ENCODE peak calls at places on chromosomes 7 and 10, in six cellular contexts. One of them, this sample, is unnamed.

GRCh38 chr10:96720422-96721206 is at the start of gene PIK3AP1:
- DNase-seq in neuronal stem cell: peak
- DNase-seq in aorta: peak
- DNase-seq in epithelial cell of esophagus: no peak
- DNase-seq in transverse colon: peak
- DNase-seq in OCI-LY7: peak
- DNase-seq in this sample: no peak

GRCh38 chr7:75738604-75738974 is at the start of gene HIP1:
- DNase-seq in transverse colon: no peak
- DNase-seq in aorta: no peak
- DNase-seq in OCI-LY7: no peak
- DNase-seq in neuronal stem cell: no peak
- DNase-seq in epithelial cell of esophagus: no peak
- DNase-seq in this sample: no peak

GRCh38 chr7:9854605-9855004 is 1119.1 kb upstream of the PHF14 start:
- DNase-seq in neuronal stem cell: no peak
- DNase-seq in OCI-LY7: no peak
- DNase-seq in transverse colon: no peak
- DNase-seq in aorta: no peak
- DNase-seq in epithelial cell of esophagus: no peak
- DNase-seq in this sample: no peak

GRCh38 chr10:89621438-89621837 is 23.6 kb downstream of the PANK1 start:
- DNase-seq in transverse colon: no peak
- DNase-seq in OCI-LY7: no peak
- DNase-seq in epithelial cell of esophagus: no peak
- DNase-seq in neuronal stem cell: no peak
- DNase-seq in aorta: no peak
- DNase-seq in this sample: no peak

GRCh38 chr7:94183289-94183749 is 179.2 kb upstream of the BET1 start:
- DNase-seq in aorta: peak
- DNase-seq in OCI-LY7: no peak
- DNase-seq in epithelial cell of esophagus: peak
- DNase-seq in transverse colon: no peak
- DNase-seq in neuronal stem cell: peak
- DNase-seq in this sample: peak

GRCh38 chr10:14397069-14397468 is 66.3 kb upstream of the FRMD4A start:
- DNase-seq in aorta: peak
- DNase-seq in OCI-LY7: no peak
- DNase-seq in epithelial cell of esophagus: peak
- DNase-seq in neuronal stem cell: no peak
- DNase-seq in transverse colon: no peak
- DNase-seq in this sample: peak

GRCh38 chr10:79066460-79067240 is 2.1 kb upstream of the ZMIZ1 start:
- DNase-seq in transverse colon: no peak
- DNase-seq in OCI-LY7: no peak
- DNase-seq in neuronal stem cell: no peak
- DNase-seq in epithelial cell of esophagus: peak
- DNase-seq in aorta: no peak
- DNase-seq in this sample: no peak

GRCh38 chr10:89310092-89310886 is 8.4 kb downstream of the IFIT2 start:
- DNase-seq in epithelial cell of esophagus: no peak
- DNase-seq in transverse colon: no peak
- DNase-seq in OCI-LY7: no peak
- DNase-seq in aorta: no peak
- DNase-seq in neuronal stem cell: no peak
- DNase-seq in this sample: no peak

GRCh38 chr10:78815702-78816334 is 252.9 kb upstream of the ZMIZ1 start:
- DNase-seq in transverse colon: no peak
- DNase-seq in neuronal stem cell: no peak
- DNase-seq in aorta: no peak
- DNase-seq in epithelial cell of esophagus: no peak
- DNase-seq in OCI-LY7: no peak
- DNase-seq in this sample: no peak

GRCh38 chr10:95363303-95363912 is 72.6 kb upstream of the PDLIM1 start:
- DNase-seq in transverse colon: peak
- DNase-seq in aorta: no peak
- DNase-seq in neuronal stem cell: peak
- DNase-seq in epithelial cell of esophagus: peak
- DNase-seq in OCI-LY7: peak
- DNase-seq in this sample: peak

GRCh38 chr10:2925631-2926030 is 141.7 kb upstream of the PFKP start:
- DNase-seq in aorta: peak
- DNase-seq in OCI-LY7: no peak
- DNase-seq in epithelial cell of esophagus: peak
- DNase-seq in neuronal stem cell: no peak
- DNase-seq in transverse colon: peak
- DNase-seq in this sample: peak

GRCh38 chr7:111026301-111026700 is 64.6 kb upstream of the LRRN3 start:
- DNase-seq in aorta: no peak
- DNase-seq in transverse colon: no peak
- DNase-seq in epithelial cell of esophagus: no peak
- DNase-seq in OCI-LY7: no peak
- DNase-seq in neuronal stem cell: no peak
- DNase-seq in this sample: no peak

GRCh38 chr7:18873674-18874341 is 243.6 kb downstream of the TWIST1 start:
- DNase-seq in aorta: no peak
- DNase-seq in epithelial cell of esophagus: peak
- DNase-seq in OCI-LY7: no peak
- DNase-seq in transverse colon: no peak
- DNase-seq in neuronal stem cell: peak
- DNase-seq in this sample: no peak

GRCh38 chr7:3888096-3888495 is 587.0 kb downstream of the SDK1 start:
- DNase-seq in aorta: no peak
- DNase-seq in OCI-LY7: no peak
- DNase-seq in neuronal stem cell: no peak
- DNase-seq in epithelial cell of esophagus: peak
- DNase-seq in transverse colon: no peak
- DNase-seq in this sample: no peak

GRCh38 chr10:116627386-116627933 is 6.7 kb downstream of the PNLIPRP2 start:
- DNase-seq in OCI-LY7: no peak
- DNase-seq in transverse colon: peak
- DNase-seq in neuronal stem cell: peak
- DNase-seq in epithelial cell of esophagus: peak
- DNase-seq in aorta: no peak
- DNase-seq in this sample: no peak

GRCh38 chr10:5518143-5518542 is 6.6 kb upstream of the CALML3 start:
- DNase-seq in neuronal stem cell: no peak
- DNase-seq in OCI-LY7: no peak
- DNase-seq in aorta: peak
- DNase-seq in transverse colon: peak
- DNase-seq in epithelial cell of esophagus: no peak
- DNase-seq in this sample: no peak

GRCh38 chr10:32005050-32005449 is 51.2 kb downstream of the KIF5B start:
- DNase-seq in transverse colon: peak
- DNase-seq in aorta: no peak
- DNase-seq in neuronal stem cell: no peak
- DNase-seq in OCI-LY7: peak
- DNase-seq in epithelial cell of esophagus: peak
- DNase-seq in this sample: no peak

GRCh38 chr10:124197301-124198148 is 104.1 kb upstream of the CHST15 start:
- DNase-seq in neuronal stem cell: no peak
- DNase-seq in epithelial cell of esophagus: no peak
- DNase-seq in OCI-LY7: no peak
- DNase-seq in transverse colon: no peak
- DNase-seq in aorta: no peak
- DNase-seq in this sample: no peak

GRCh38 chr7:106657085-106657991 is 3.6 kb downstream of the CCDC71L start:
- DNase-seq in transverse colon: no peak
- DNase-seq in aorta: no peak
- DNase-seq in OCI-LY7: no peak
- DNase-seq in neuronal stem cell: no peak
- DNase-seq in epithelial cell of esophagus: no peak
- DNase-seq in this sample: no peak

GRCh38 chr7:265998-266850 is 23.7 kb upstream of the FOXL3 start:
- DNase-seq in OCI-LY7: no peak
- DNase-seq in transverse colon: no peak
- DNase-seq in neuronal stem cell: no peak
- DNase-seq in epithelial cell of esophagus: no peak
- DNase-seq in aorta: peak
- DNase-seq in this sample: no peak

GRCh38 chr7:155000795-155001194 is 2.1 kb downstream of the PAXIP1 start:
- DNase-seq in aorta: no peak
- DNase-seq in neuronal stem cell: no peak
- DNase-seq in epithelial cell of esophagus: peak
- DNase-seq in OCI-LY7: peak
- DNase-seq in transverse colon: peak
- DNase-seq in this sample: no peak

DNA sequence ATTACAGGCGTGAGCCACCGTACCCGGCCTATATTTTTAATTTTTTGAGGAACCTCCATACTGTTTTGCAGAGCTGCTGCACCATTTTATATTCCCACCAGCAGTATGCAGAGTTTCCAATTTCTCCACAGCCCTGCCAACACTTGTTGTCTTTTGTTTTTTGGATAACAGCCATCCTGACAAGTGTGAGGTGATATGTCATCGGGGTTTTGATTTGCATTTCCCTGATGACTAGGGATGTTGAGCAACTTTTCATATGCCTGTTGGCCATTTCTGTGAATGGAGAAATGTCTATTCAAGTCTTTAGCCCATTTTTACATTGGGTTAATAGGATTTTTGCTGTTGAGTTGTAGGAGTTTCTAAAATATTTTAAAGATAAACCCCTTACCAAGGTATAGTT is 22.2 kb downstream of the ENTPD7 start:
- DNase-seq in OCI-LY7: no peak
- DNase-seq in epithelial cell of esophagus: peak
- DNase-seq in aorta: no peak
- DNase-seq in neuronal stem cell: no peak
- DNase-seq in transverse colon: no peak
- DNase-seq in this sample: peak
- H3K4me3 ChIP-seq in OCI-LY7: no peak
- H3K4me3 ChIP-seq in epithelial cell of esophagus: no peak
- H3K4me3 ChIP-seq in aorta: no peak
- H3K4me3 ChIP-seq in neuronal stem cell: no peak
- H3K4me3 ChIP-seq in transverse colon: no peak
- H3K4me3 ChIP-seq in this sample: no peak

GRCh38 chr7:148701414-148701813 is 2.7 kb downstream of the CUL1 start:
- DNase-seq in transverse colon: no peak
- DNase-seq in neuronal stem cell: no peak
- DNase-seq in aorta: no peak
- DNase-seq in OCI-LY7: no peak
- DNase-seq in epithelial cell of esophagus: peak
- DNase-seq in this sample: no peak

GRCh38 chr7:148700693-148701092 is 2.0 kb downstream of the CUL1 start:
- DNase-seq in transverse colon: peak
- DNase-seq in epithelial cell of esophagus: peak
- DNase-seq in OCI-LY7: peak
- DNase-seq in aorta: no peak
- DNase-seq in neuronal stem cell: no peak
- DNase-seq in this sample: no peak

GRCh38 chr7:148704966-148705365 is 6.3 kb downstream of the CUL1 start:
- DNase-seq in neuronal stem cell: no peak
- DNase-seq in OCI-LY7: no peak
- DNase-seq in transverse colon: no peak
- DNase-seq in aorta: no peak
- DNase-seq in epithelial cell of esophagus: no peak
- DNase-seq in this sample: no peak

GRCh38 chr7:148704189-148704588 is 5.5 kb downstream of the CUL1 start:
- DNase-seq in neuronal stem cell: no peak
- DNase-seq in epithelial cell of esophagus: no peak
- DNase-seq in transverse colon: no peak
- DNase-seq in aorta: no peak
- DNase-seq in OCI-LY7: no peak
- DNase-seq in this sample: no peak

DNA sequence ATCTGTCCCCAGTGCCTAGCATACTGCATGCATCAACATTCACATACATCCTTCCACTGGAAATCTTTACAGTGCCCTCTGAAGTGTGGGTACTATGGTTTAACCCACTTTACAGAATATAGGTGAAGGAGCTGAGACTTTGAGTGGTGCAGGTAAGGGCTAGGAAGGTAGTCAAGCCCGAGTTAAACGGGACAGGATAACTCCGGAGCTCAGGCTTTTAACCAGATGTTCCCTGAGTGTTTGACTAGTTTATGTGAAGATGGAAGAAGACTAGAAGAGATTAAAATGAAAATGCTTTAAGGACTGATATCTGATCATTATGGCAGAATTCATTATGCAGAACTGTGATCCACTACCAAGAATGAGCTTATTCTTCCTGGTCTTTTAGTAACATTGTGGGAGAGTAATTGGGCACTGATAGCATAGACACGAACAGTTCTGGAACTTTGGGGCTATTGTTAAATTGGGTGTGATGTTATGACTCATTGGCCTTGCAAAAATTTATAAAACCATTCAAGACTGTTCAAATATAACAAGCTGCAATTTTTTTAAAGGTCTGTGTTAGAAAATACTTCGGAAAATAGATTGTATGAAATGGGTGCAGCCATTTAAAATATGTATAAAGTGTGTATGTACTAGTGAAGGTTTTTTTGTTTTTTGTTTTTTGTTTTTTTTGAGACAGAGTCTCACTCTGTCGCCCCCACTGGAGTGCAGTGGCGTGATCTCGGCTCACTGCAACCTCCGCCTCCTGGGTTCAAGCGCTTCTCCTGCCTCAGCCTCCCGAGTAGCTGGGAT is 4.4 kb downstream of the CUL1 start:
- DNase-seq in neuronal stem cell: no peak
- DNase-seq in aorta: no peak
- DNase-seq in transverse colon: no peak
- DNase-seq in OCI-LY7: no peak
- DNase-seq in epithelial cell of esophagus: peak
- DNase-seq in this sample: no peak
- H3K4me3 ChIP-seq in neuronal stem cell: no peak
- H3K4me3 ChIP-seq in aorta: no peak
- H3K4me3 ChIP-seq in transverse colon: no peak
- H3K4me3 ChIP-seq in OCI-LY7: no peak
- H3K4me3 ChIP-seq in epithelial cell of esophagus: no peak
- H3K4me3 ChIP-seq in this sample: no peak

GRCh38 chr7:138568655-138569054 is 108.6 kb downstream of the TRIM24 start:
- DNase-seq in epithelial cell of esophagus: no peak
- DNase-seq in aorta: no peak
- DNase-seq in neuronal stem cell: no peak
- DNase-seq in transverse colon: no peak
- DNase-seq in OCI-LY7: no peak
- DNase-seq in this sample: no peak

GRCh38 chr7:138563808-138564207 is 103.7 kb downstream of the TRIM24 start:
- DNase-seq in epithelial cell of esophagus: no peak
- DNase-seq in transverse colon: no peak
- DNase-seq in aorta: no peak
- DNase-seq in OCI-LY7: no peak
- DNase-seq in neuronal stem cell: no peak
- DNase-seq in this sample: no peak

GRCh38 chr7:138565451-138566114 is 105.5 kb downstream of the TRIM24 start:
- DNase-seq in neuronal stem cell: no peak
- DNase-seq in transverse colon: no peak
- DNase-seq in OCI-LY7: peak
- DNase-seq in epithelial cell of esophagus: peak
- DNase-seq in aorta: no peak
- DNase-seq in this sample: peak

GRCh38 chr7:138564365-138564764 is 104.3 kb downstream of the TRIM24 start:
- DNase-seq in neuronal stem cell: no peak
- DNase-seq in epithelial cell of esophagus: peak
- DNase-seq in transverse colon: no peak
- DNase-seq in aorta: no peak
- DNase-seq in OCI-LY7: no peak
- DNase-seq in this sample: no peak

GRCh38 chr7:138565071-138565450 is 105.0 kb downstream of the TRIM24 start:
- DNase-seq in epithelial cell of esophagus: no peak
- DNase-seq in transverse colon: no peak
- DNase-seq in aorta: no peak
- DNase-seq in neuronal stem cell: no peak
- DNase-seq in OCI-LY7: no peak
- DNase-seq in this sample: no peak
- H3K4me3 ChIP-seq in epithelial cell of esophagus: no peak
- H3K4me3 ChIP-seq in transverse colon: no peak
- H3K4me3 ChIP-seq in aorta: no peak
- H3K4me3 ChIP-seq in neuronal stem cell: no peak
- H3K4me3 ChIP-seq in OCI-LY7: no peak
- H3K4me3 ChIP-seq in this sample: no peak

GRCh38 chr10:52314822-52315552 is 906 bp downstream of the DKK1 start:
- DNase-seq in transverse colon: peak
- DNase-seq in OCI-LY7: no peak
- DNase-seq in aorta: peak
- DNase-seq in epithelial cell of esophagus: peak
- DNase-seq in neuronal stem cell: no peak
- DNase-seq in this sample: no peak
- H3K4me3 ChIP-seq in transverse colon: peak
- H3K4me3 ChIP-seq in OCI-LY7: no peak
- H3K4me3 ChIP-seq in aorta: peak
- H3K4me3 ChIP-seq in epithelial cell of esophagus: peak
- H3K4me3 ChIP-seq in neuronal stem cell: peak
- H3K4me3 ChIP-seq in this sample: peak